ENCODE peak calls at places on chromosomes 16 and 17, in four cellular contexts. D, I, V and Y are unnamed samples.

GRCh38 chr16:9092963-9093477 is 1.6 kb downstream of the HAPSTR1 start:
- DNase-seq in I (peak; percentile 43), D (no peak), V (no peak), Y (peak; percentile 8)

GRCh38 chr17:37576281-37576680 is 32.9 kb downstream of the SYNRG start:
- DNase-seq in D (no peak), I (no peak), V (peak; percentile 18), Y (no peak)

GRCh38 chr16:77805403-77805802 is 17.0 kb downstream of the VAT1L start:
- DNase-seq in D (no peak), I (peak; percentile 73), V (no peak), Y (no peak)

GRCh38 chr17:38656959-38657823 is 17.6 kb downstream of the EPOP start:
- DNase-seq in I (no peak), D (no peak), V (no peak), Y (no peak)

GRCh38 chr17:27456681-27457404 is 595 bp downstream of the KSR1 start:
- DNase-seq in V (no peak), I (peak; percentile 21), D (no peak), Y (no peak)

GRCh38 chr17:57285681-57286080 is 29.4 kb downstream of the MSI2 start:
- DNase-seq in D (no peak), I (no peak), V (no peak), Y (no peak)

GRCh38 chr16:77285676-77286075 is 86.5 kb downstream of the SYCE1L start:
- DNase-seq in V (no peak), I (no peak), D (no peak), Y (no peak)

GRCh38 chr17:11803226-11803625 is 194.0 kb downstream of the ZNF18 start:
- DNase-seq in I (no peak), D (no peak), V (no peak), Y (no peak)

GRCh38 chr17:82924812-82925211 is 85.0 kb upstream of the ZNF750 start:
- DNase-seq in I (no peak), V (no peak), D (peak; percentile 10), Y (no peak)

GRCh38 chr17:35313875-35314409 is 59.5 kb downstream of the SLFN11 start:
- DNase-seq in I (no peak), D (no peak), V (no peak), Y (no peak)

GRCh38 chr17:3602499-3602898 is 6.7 kb downstream of the TRPV1 start:
- DNase-seq in D (peak; percentile 43), I (no peak), V (peak; percentile 36), Y (peak; percentile 70)

GRCh38 chr16:27222499-27223225 is 19.3 kb downstream of the KDM8 start:
- DNase-seq in D (no peak), V (peak; percentile 78), I (peak; percentile 47), Y (no peak)

GRCh38 chr17:7219812-7220592 is at the start of the genes ACADVL and DLG4:
- DNase-seq in V (peak; percentile 94), D (no peak), I (peak; percentile 12), Y (peak; percentile 79)

GRCh38 chr17:41654134-41654907 is 29.9 kb upstream of the KRT17 start:
- DNase-seq in I (no peak), V (no peak), D (peak; percentile 69), Y (no peak)

GRCh38 chr16:30744146-30744545 is 4.1 kb upstream of the PHKG2 start:
- DNase-seq in I (no peak), D (no peak), V (no peak), Y (no peak)

GRCh38 chr17:4607773-4608187 is 23.5 kb downstream of the SMTNL2 start:
- DNase-seq in I (no peak), V (peak; percentile 89), D (no peak), Y (peak; percentile 17)

GRCh38 chr17:79114455-79115301 is 40.1 kb downstream of the ENGASE start:
- DNase-seq in D (no peak), V (peak; percentile 7), I (peak; percentile 98), Y (no peak)

GRCh38 chr17:61486135-61487120 is 34.2 kb downstream of the TBX4 start:
- DNase-seq in D (no peak), V (no peak), I (no peak), Y (peak; percentile 45)

GRCh38 chr17:38352245-38353083 is 820 bp downstream of the SOCS7 start:
- DNase-seq in I (peak; percentile 8), V (peak; percentile 31), D (no peak), Y (no peak)

GRCh38 chr17:38885728-38886642 is 16.1 kb downstream of the LASP1 start:
- DNase-seq in V (peak; percentile 46), D (no peak), I (no peak), Y (no peak)

GRCh38 chr16:59783191-59783590 is 1049.1 kb upstream of the GOT2 start:
- DNase-seq in I (no peak), V (no peak), D (no peak), Y (no peak)

GRCh38 chr17:62668091-62668804 is 40.8 kb downstream of the MRC2 start:
- DNase-seq in V (no peak), D (no peak), I (no peak), Y (peak; percentile 24)

GRCh38 chr16:29819506-29819905 is 756 bp upstream of the MVP start:
- DNase-seq in V (no peak), D (no peak), I (no peak), Y (no peak)

GRCh38 chr17:45302649-45303173 is 14.1 kb downstream of the MAP3K14 start:
- DNase-seq in I (no peak), V (peak; percentile 90), D (no peak), Y (no peak)

GRCh38 chr17:40110457-40110856 is 10.1 kb upstream of the NR1D1 start:
- DNase-seq in I (no peak), D (no peak), V (no peak), Y (no peak)

GRCh38 chr17:731943-732787 is at the start of gene TLCD3A:
- DNase-seq in I (peak; percentile 39), D (no peak), V (peak; percentile 77), Y (peak; percentile 47)

GRCh38 chr16:57341441-57342303 is 16.9 kb upstream of the CCL22 start:
- DNase-seq in I (no peak), D (no peak), V (peak; percentile 58), Y (peak; percentile 36)

GRCh38 chr17:33739714-33740113 is 446.6 kb upstream of the ASIC2 start:
- DNase-seq in I (no peak), D (no peak), V (no peak), Y (no peak)

GRCh38 chr17:20992416-20992815 is 50.4 kb downstream of the USP22 start:
- DNase-seq in V (no peak), D (no peak), I (no peak), Y (no peak)

GRCh38 chr17:44987194-44987882 is 19.2 kb upstream of the C1QL1 start:
- DNase-seq in D (no peak), I (no peak), V (no peak), Y (no peak)

GRCh38 chr16:30775381-30776099 is 11.5 kb downstream of the ZNF629 start:
- DNase-seq in D (peak; percentile 24), I (peak; percentile 79), V (peak; percentile 86), Y (peak; percentile 86)

GRCh38 chr16:70740919-70741778 is 55.3 kb upstream of the MTSS2 start:
- DNase-seq in V (peak; percentile 68), I (no peak), D (no peak), Y (no peak)

GRCh38 chr17:47622179-47622549 is 27.6 kb upstream of the KPNB1 start:
- DNase-seq in V (peak; percentile 13), D (no peak), I (no peak), Y (no peak)

GRCh38 chr16:10085078-10085798 is 97.0 kb downstream of the GRIN2A start:
- DNase-seq in D (no peak), I (no peak), V (no peak), Y (no peak)

GRCh38 chr16:30609002-30609927 is 924 bp downstream of the ZNF689 start:
- DNase-seq in V (peak; percentile 59), D (no peak), I (peak; percentile 65), Y (peak; percentile 19)